ENCODE peak calls at places on chromosomes 16 and 17, in four cellular contexts. N is fibroblast of mammary gland, C is GM06990, M is neural progenitor cell. L is an unnamed sample.

GRCh38 chr16:29316673-29317237 is 89.8 kb downstream of the NPIPB11 start:
- DNase-seq in N (no peak), C (no peak), M (no peak), L (no peak)

GRCh38 chr17:63446981-63447687 is 1.0 kb upstream of the CYB561 start:
- DNase-seq in N (no peak), C (peak), M (peak), L (no peak)

GRCh38 chr17:39144414-39144813 is 7.0 kb downstream of the PLXDC1 start:
- DNase-seq in N (peak), C (no peak), M (no peak), L (no peak)

GRCh38 chr17:45708707-45709290 is 75.3 kb upstream of the CRHR1 start:
- DNase-seq in N (no peak), C (no peak), M (no peak), L (no peak)

GRCh38 chr17:31148205-31148604 is 53.4 kb downstream of the NF1 start:
- DNase-seq in N (peak), C (no peak), M (no peak), L (no peak)

GRCh38 chr17:17783825-17784598 is 52.8 kb downstream of the SREBF1 start:
- DNase-seq in N (peak), C (peak), M (peak), L (no peak)

GRCh38 chr17:9937164-9937835 is 32.2 kb upstream of the RCVRN start:
- DNase-seq in N (peak), C (no peak), M (no peak), L (no peak)

GRCh38 chr16:84220851-84221250 is 19.0 kb downstream of the KCNG4 start:
- DNase-seq in N (no peak), C (no peak), M (no peak), L (no peak)

GRCh38 chr16:77402672-77403071 is 32.2 kb downstream of the ADAMTS18 start:
- DNase-seq in N (no peak), C (no peak), M (no peak), L (no peak)

GRCh38 chr16:396605-397004 is 394 bp upstream of the NME4 start:
- DNase-seq in N (peak), C (no peak), M (peak), L (peak)

DNA sequence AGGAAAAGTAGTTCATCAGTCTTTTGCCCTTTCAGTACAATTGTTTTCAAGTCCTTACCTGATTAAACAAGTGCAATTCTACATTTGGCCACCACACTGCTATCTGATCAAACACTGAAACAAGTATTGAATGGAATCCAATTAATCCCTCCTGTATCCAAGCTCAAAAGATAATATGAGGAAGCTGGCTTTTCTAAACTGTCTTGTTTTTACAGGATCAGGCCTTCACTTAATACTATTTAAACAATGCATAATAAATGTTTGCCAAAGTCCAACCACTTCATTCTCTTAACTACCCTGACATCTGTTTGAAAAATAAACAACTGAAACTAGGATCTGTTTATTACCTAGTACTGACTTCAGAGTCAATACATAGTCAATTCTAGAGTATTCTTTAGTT is 131.6 kb downstream of the MRTFB start:
- DNase-seq in N (peak), C (no peak), M (peak), L (no peak)
- TF ChIP-seq CTCF in N (peak), C (peak), M (peak), L (peak)

GRCh38 chr17:40443196-40443987 is at the start of gene IGFBP4:
- DNase-seq in N (peak), C (peak), M (peak), L (peak)
- TF ChIP-seq CTCF in N (no peak), C (peak), M (peak), L (peak)

DNA sequence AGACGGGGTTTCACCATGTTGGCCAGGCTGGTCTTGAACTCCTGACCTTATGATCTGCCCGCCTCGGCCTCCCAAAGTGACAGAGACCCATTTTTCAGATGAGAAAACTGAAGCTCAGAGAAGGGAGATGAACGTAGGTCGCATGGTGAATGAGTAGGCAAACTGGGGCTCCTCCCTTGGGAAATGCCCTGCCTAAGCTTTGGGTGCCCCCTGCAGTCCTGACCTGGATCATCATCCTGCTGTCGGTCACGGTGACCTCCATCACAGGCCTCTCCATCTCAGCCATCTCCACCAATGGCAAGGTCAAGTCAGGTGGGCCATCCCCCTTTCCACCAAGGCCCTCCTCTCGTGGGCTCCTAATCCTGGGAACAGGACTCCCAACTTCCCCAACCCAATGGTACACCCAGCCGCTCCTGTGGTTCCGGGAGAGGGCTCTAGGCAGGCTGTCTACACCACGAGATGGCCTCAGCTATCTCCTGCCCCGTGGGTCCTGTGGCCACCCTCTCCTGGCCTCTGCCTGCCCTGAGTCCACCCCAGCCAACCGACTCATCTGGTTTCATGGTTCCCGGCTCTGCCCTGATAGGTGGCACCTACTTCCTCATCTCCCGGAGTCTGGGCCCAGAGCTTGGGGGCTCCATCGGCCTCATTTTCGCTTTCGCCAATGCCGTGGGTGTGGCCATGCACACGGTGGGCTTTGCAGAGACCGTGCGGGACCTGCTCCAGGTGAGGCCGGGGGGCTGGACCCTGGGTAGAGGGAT is 4.7 kb downstream of the SLC12A3 start:
- DNase-seq in N (peak), C (peak), M (peak), L (peak)
- TF ChIP-seq CTCF in N (peak), C (peak), M (peak), L (peak)

GRCh38 chr16:85554114-85554790 is 58.9 kb upstream of the GSE1 start:
- DNase-seq in N (peak), C (peak), M (peak), L (peak)

GRCh38 chr16:85551319-85551978 is 61.7 kb upstream of the GSE1 start:
- DNase-seq in N (no peak), C (no peak), M (no peak), L (no peak)

GRCh38 chr16:85552980-85553435 is 60.1 kb upstream of the GSE1 start:
- DNase-seq in N (no peak), C (no peak), M (peak), L (no peak)

GRCh38 chr16:85554791-85555548 is 58.2 kb upstream of the GSE1 start:
- DNase-seq in N (peak), C (peak), M (peak), L (peak)

DNA sequence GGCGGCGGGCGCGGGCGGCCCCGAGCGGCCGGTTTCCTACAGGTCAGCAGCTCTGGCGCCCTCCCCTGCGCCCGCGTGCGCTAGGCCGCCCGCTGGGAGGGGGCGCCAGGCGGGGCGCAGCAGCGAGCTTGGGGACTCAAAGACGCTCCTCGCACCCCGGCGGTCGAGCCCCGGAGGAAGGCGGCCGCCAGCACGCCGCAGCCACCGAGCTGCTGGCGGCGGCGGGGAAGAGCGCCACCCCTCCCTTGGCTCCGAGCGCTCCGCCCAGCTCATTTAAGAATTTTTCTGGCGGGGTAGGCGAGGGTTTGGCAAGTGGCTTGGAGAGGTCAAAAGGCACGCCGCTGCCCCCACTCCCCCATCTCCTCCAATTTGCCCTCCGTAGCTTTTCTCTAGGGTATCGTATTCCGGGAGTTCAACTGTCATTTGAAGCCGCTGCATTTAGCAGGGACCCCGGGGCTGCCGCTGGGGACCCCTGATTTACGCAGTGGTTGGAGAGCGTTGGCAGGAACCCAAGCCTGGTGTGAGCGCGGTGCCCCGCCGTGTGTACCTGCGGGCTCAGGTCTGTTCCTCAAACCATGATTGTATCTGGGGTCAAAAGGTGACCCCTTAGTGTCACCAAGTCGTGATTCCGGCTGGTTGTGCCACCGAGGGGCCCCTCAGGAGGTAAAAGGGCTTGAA is 59.5 kb upstream of the GSE1 start:
- DNase-seq in N (peak), C (peak), M (no peak), L (peak)
- TF ChIP-seq CTCF in N (no peak), C (peak), M (peak), L (peak)

DNA sequence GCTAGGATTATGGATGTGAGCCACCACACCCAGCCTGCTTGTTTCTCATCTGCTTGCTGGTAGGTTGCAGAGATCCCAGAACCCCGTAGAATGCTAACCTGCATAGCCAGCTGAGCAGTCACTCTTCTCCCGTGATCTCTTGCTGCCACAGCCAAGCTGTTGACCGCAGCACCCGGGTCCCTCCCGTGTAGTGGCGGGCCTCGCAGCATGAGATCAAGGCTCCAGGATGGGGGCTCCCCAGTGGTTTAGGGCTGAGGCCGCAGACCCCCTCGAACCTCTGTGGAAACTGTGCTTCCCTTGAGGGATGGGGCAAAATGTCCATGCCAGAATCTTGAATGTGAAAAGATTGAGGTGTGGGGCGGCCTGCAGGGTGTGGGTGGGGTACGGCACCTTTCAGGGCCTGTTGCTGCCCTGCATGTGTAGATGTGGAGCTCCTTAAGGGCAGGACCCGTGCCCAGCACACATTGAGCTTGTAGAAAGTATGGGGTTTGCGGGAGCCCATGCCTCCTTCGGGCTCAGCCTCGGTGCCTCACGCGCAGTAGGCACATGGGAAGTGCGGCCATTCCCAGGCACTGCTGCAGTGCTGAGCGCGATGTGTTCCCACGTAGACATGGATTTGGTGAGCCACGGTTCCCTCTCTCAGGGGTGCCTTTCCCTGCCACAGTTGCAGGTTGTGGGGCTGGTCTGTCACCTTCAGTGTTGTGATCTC is 99.9 kb downstream of the BANP start:
- DNase-seq in N (no peak), C (no peak), M (no peak), L (no peak)
- TF ChIP-seq CTCF in N (no peak), C (no peak), M (no peak), L (no peak)

GRCh38 chr17:59607817-59608403 is 11.8 kb upstream of the CLTC start:
- DNase-seq in N (no peak), C (no peak), M (peak), L (no peak)
- TF ChIP-seq CTCF in N (peak), C (peak), M (peak), L (peak)

DNA sequence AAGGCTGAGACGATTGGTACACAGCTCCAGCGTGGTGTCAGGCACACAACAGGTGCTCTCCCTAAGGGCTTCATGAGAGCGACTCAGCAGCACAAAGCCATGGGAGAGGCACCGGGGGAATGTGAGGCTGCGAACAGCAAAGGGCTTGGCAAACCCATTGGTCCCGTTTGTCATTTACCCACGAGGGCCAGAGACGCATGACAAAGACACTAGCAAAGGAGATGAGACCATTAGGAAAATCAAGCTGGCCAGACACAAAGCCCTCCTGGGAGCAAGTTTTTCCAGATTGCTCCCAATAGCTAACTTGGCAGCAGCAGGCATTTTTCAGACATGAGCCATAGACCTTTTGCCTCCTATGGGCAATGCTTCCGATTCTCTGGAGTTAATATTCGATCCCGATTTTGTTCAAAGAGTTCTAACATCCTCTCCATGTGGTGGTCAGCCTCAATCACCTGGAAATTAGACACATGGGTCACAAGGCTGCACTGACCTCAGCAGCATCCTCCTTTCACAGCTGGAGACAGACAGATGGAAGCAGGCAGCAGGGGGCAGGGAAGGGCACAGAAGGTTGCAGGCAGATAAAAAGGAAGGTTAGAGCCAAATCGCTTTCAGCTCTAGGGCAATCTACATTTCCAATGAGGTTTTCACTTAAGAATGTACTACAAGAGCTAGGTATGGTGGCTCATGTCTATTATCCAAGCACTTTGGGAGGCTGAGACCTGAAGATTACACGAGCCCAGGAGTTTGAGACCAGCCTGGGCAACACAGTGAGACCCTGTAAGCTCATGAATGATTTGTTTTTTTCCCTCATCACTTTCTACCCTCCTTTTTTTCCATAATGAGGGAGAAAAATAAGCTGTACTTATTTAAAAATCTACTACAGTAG is 38.1 kb downstream of the TK2 start:
- DNase-seq in N (peak), C (no peak), M (peak), L (no peak)
- TF ChIP-seq CTCF in N (peak), C (no peak), M (no peak), L (no peak)

DNA sequence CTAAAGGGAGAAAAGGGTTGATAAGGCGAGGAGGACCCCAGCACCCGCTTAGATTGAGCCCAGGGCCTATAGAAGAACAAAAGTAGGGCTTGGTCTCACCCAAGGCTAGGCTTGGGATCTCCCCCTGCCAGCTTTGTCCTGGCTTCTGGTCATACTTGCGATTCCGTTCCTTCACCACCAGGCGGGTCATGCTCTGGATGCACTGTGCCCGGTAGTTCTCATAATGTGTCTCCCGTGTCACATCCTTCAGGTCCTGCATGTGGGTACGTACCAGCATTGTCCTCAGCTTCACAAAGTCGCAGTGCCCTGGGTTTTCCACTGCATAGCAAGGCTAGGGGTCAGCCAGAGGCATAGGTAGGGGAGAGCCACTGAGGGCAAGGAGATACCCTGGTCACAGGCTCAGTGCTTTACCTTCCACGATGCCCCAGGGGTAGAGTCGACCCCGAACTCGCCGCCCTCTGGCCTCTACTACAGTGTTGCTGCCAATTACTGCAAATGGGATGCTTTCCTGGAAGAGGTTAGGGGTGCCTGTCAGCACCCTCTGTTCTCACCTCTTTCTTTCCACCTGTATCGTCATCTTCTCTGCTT is 6.5 kb upstream of the MTMR4 start:
- DNase-seq in N (peak), C (no peak), M (peak), L (no peak)
- TF ChIP-seq CTCF in N (peak), C (peak), M (peak), L (peak)

GRCh38 chr16:14562691-14563491 is 67.2 kb downstream of the PARN start:
- DNase-seq in N (peak), C (no peak), M (peak), L (no peak)
- TF ChIP-seq CTCF in N (peak), C (no peak), M (no peak), L (no peak)

GRCh38 chr17:78341559-78342437 is 18.1 kb downstream of the SOCS3 start:
- DNase-seq in N (peak), C (no peak), M (peak), L (peak)
- TF ChIP-seq CTCF in N (no peak), C (no peak), M (no peak), L (no peak)

L was measured in GM13977.